ENCODE peak calls at places on chromosomes 16 and 17, in four cellular contexts. O is endothelial cell of umbilical vein, P is K562, G is keratinocyte. L is an unnamed sample.

GRCh38 chr17:78300962-78301820 is 58.7 kb downstream of the SOCS3 start:
- DNase-seq in P (no peak), O (no peak), G (peak; percentile 36), L (no peak)

GRCh38 chr17:41503202-41503601 is 2.2 kb downstream of the KRT13 start:
- DNase-seq in G (no peak), P (no peak), O (no peak), L (no peak)

GRCh38 chr16:58121132-58121531 is 8.0 kb downstream of the CFAP20 start:
- DNase-seq in G (no peak), P (peak; percentile 75), O (peak; percentile 56), L (no peak)

GRCh38 chr16:86748643-86749042 is 170.3 kb downstream of the FOXL1 start:
- DNase-seq in P (no peak), O (no peak), G (no peak), L (no peak)

GRCh38 chr17:81687770-81688541 is 4.1 kb downstream of the HGS start:
- DNase-seq in O (no peak), G (no peak), P (no peak), L (no peak)

GRCh38 chr17:62723842-62724241 is 84.3 kb downstream of the MARCHF10 start:
- DNase-seq in P (no peak), O (no peak), G (no peak), L (peak; percentile 29)

GRCh38 chr16:21283521-21284289 is 5.6 kb upstream of the CRYM start:
- DNase-seq in G (no peak), P (no peak), O (peak; percentile 21), L (peak; percentile 25)

GRCh38 chr16:65658339-65659275 is 536.7 kb upstream of the CDH11 start:
- DNase-seq in P (no peak), G (peak; percentile 99), O (peak; percentile 58), L (peak; percentile 86)

GRCh38 chr16:58243528-58244004 is 45.7 kb upstream of the CSNK2A2 start:
- DNase-seq in P (peak; percentile 50), O (no peak), G (peak; percentile 25), L (no peak)

GRCh38 chr16:19659554-19659953 is 58.5 kb downstream of the KNOP1 start:
- DNase-seq in G (no peak), P (no peak), O (no peak), L (peak; percentile 8)
- H3K9me1 ChIP-seq in G (no peaks in the 10 kb centered on the region), P (no peaks in the 10 kb centered on the region), O (no peaks in the 10 kb centered on the region), L (no peaks in the 10 kb centered on the region)

DNA sequence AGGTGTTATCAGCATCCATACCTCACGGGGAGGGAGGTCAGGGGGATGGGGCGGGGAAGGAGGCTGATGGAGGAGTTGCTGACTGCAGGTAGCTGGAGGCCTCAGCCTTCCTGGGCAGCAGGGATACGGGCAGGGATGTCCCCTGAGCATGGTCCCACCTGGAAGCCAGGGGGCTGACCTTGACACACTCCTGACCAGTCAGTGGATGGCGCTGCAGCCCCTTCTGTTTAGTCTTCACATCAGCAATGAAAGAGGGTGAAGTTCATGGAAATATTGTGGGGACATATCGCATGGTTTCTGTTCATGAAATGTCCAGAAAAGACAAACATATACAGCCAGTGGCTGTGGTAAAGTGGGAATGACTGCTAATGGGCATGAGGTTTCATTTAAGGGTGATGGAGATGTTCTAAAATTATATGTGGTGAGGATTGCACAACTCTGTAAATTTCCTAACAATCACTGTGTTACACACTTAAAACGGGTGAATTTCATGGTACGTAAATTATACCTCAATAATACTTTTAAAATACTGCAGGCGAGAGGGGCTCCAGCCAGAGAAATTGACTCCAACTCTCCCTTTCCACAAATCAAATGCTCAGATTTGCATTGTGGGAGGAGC is 489.6 kb downstream of the CDH13 start:
- DNase-seq in G (no peak), P (no peak), O (no peak), L (no peak)
- H3K9me1 ChIP-seq in G (peaks cover 4% of the 10 kb centered on the region), P (no peaks in the 10 kb centered on the region), O (no peaks in the 10 kb centered on the region), L (peaks cover 4% of the 10 kb centered on the region)

GRCh38 chr16:55567382-55567781 is 898 bp downstream of the CAPNS2 start:
- DNase-seq in G (no peak), O (no peak), P (no peak), L (peak; percentile 50)
- H3K9me1 ChIP-seq in G (no peaks in the 10 kb centered on the region), O (no peaks in the 10 kb centered on the region), P (no peaks in the 10 kb centered on the region), L (no peaks in the 10 kb centered on the region)

GRCh38 chr16:2954647-2955381 is 9.3 kb upstream of the KREMEN2 start:
- DNase-seq in O (no peak), G (no peak), P (no peak), L (no peak)
- H3K9me1 ChIP-seq in O (no peaks in the 10 kb centered on the region), G (no peaks in the 10 kb centered on the region), P (no peaks in the 10 kb centered on the region), L (no peaks in the 10 kb centered on the region)

DNA sequence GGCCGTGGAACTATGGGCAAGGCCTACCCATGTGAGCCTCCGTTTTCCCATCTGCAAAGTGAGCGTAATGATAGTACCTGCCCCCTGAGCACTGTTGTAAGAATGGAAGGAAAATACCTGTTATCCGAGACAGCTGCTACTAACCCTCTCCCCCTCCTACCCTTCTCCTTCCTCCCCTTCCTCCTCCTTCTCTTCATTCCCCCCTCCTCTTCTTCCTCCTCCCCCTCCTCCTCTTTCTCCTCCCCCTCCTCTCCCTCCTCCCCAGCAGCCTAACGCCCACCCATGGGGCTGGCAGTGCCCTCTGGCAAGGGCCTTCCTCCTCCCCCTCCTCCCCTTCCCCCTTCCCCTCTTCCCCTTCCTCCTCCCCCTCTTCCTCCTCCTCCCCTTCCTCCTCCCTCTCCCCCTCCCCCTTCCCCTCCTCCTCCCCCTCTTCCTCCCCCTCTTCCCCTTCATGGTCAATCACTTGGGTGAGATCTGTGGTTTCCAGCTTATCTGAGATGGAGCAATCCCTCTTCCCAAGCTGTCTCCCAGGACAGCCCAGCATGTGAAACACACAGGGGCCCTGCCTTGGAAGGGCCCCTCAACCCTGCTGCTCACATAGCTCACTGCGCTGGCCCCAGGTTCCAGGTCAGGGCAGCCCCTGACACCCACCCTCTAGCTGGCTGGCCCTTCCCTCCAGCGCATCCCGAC is 6.4 kb downstream of the ZFPM1 start:
- DNase-seq in G (no peak), O (no peak), P (no peak), L (no peak)
- H3K9me1 ChIP-seq in G (no peaks in the 10 kb centered on the region), O (no peaks in the 10 kb centered on the region), P (peaks cover 11% of the 10 kb centered on the region), L (no peaks in the 10 kb centered on the region)

DNA sequence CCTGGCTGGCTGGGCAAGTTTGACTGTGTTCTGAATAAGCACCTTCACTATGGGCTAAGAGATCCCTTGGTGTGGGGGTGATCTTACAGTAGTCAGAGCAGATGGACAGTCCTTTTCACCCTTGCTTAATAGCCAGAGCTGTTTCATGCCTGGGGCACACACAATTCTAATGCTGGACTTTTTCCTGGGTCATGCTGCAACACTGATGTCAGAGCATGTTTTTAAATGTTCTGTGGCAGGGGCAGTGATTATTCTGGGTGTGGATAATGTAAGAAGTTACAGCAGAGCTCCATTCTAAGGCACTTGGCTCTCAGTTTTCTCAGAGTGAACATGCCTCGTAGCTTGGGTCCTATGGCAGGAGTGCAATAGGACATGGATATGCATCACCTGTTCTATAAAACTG is 4.0 kb upstream of the CD68 start:
- DNase-seq in G (no peak), P (no peak), O (no peak), L (no peak)
- H3K9me1 ChIP-seq in G (peaks cover 3% of the 10 kb centered on the region), P (peaks cover 9% of the 10 kb centered on the region), O (no peaks in the 10 kb centered on the region), L (peaks cover 18% of the 10 kb centered on the region)

DNA sequence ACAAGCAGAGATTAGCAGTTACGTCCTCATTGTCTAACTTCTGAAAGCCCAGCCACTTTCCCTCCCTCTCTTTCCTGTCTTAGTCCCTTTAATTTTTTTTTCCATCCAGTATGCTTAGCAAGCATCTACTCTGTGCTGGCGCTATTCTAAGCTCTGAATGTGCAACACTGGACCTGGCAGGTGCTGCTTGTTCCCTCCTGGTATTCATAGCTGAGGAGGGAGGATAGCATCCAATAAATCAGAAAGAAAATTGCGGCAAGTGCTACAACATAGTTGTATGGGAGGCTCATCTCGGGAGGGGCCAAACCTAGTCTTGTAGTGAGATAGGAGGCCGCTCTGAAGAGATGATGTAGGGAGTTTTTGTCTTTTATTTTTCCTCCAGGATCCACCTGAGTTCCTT is 457.3 kb upstream of the HSBP1 start:
- DNase-seq in P (no peak), O (no peak), G (no peak), L (no peak)
- H3K9me1 ChIP-seq in P (no peaks in the 10 kb centered on the region), O (no peaks in the 10 kb centered on the region), G (no peaks in the 10 kb centered on the region), L (peaks cover 4% of the 10 kb centered on the region)

GRCh38 chr17:44934745-44935105 is 12.8 kb downstream of the KIF18B start:
- DNase-seq in O (no peak), P (no peak), G (no peak), L (no peak)
- H3K9me1 ChIP-seq in O (no peaks in the 10 kb centered on the region), P (no peaks in the 10 kb centered on the region), G (no peaks in the 10 kb centered on the region), L (no peaks in the 10 kb centered on the region)

L was measured in IMR-90.